ENCODE peak calls at places on chromosomes 11 and 22, in four cellular contexts. One of them, this sample, is unnamed.
A peak's percentile ranks its signal among the peaks of the same experiment; 100 is the strongest.

GRCh38 chr11:11798586-11799438 is 43.0 kb upstream of the USP47 start:
- DNase-seq in HEK293T: peak; percentile 28
- DNase-seq in K562: peak; percentile 83
- DNase-seq in GM12878: no peak
- DNase-seq in this sample: peak; percentile 60

GRCh38 chr22:40058265-40058664 is 63.5 kb downstream of the FAM83F start:
- DNase-seq in HEK293T: peak; percentile 33
- DNase-seq in K562: peak; percentile 66
- DNase-seq in GM12878: no peak
- DNase-seq in this sample: no peak

GRCh38 chr11:122167100-122167499 is 51.1 kb upstream of the BLID start:
- DNase-seq in HEK293T: no peak
- DNase-seq in K562: no peak
- DNase-seq in GM12878: no peak
- DNase-seq in this sample: no peak

GRCh38 chr11:37657645-37658044 is 1059.6 kb upstream of the RAG2 start:
- DNase-seq in HEK293T: no peak
- DNase-seq in K562: no peak
- DNase-seq in GM12878: no peak
- DNase-seq in this sample: no peak

GRCh38 chr11:17063171-17064002 is 14.1 kb downstream of the RPS13 start:
- DNase-seq in HEK293T: peak; percentile 71
- DNase-seq in K562: peak; percentile 59
- DNase-seq in GM12878: peak; percentile 17
- DNase-seq in this sample: peak; percentile 54

GRCh38 chr11:122235615-122236014 is 119.6 kb upstream of the BLID start:
- DNase-seq in HEK293T: no peak
- DNase-seq in K562: no peak
- DNase-seq in GM12878: no peak
- DNase-seq in this sample: no peak

GRCh38 chr22:37314315-37315046 is 32.2 kb downstream of the CYTH4 start:
- DNase-seq in HEK293T: no peak
- DNase-seq in K562: no peak
- DNase-seq in GM12878: no peak
- DNase-seq in this sample: no peak

GRCh38 chr22:30859714-30860095 is 108.9 kb downstream of the MORC2 start:
- DNase-seq in HEK293T: peak; percentile 4
- DNase-seq in K562: no peak
- DNase-seq in GM12878: no peak
- DNase-seq in this sample: no peak

GRCh38 chr11:70628881-70629844 is 230.8 kb downstream of the CTTN start:
- DNase-seq in HEK293T: no peak
- DNase-seq in K562: peak; percentile 30
- DNase-seq in GM12878: no peak
- DNase-seq in this sample: no peak

GRCh38 chr22:38172016-38172431 is 9.6 kb downstream of the PLA2G6 start:
- DNase-seq in HEK293T: no peak
- DNase-seq in K562: no peak
- DNase-seq in GM12878: no peak
- DNase-seq in this sample: no peak

GRCh38 chr11:118051136-118051610 is 25.7 kb upstream of the TMPRSS4 start:
- DNase-seq in HEK293T: no peak
- DNase-seq in K562: no peak
- DNase-seq in GM12878: no peak
- DNase-seq in this sample: no peak

GRCh38 chr11:32641361-32641760 is 57.7 kb downstream of the EIF3M start:
- DNase-seq in HEK293T: no peak
- DNase-seq in K562: no peak
- DNase-seq in GM12878: no peak
- DNase-seq in this sample: no peak

GRCh38 chr11:32643526-32643925 is 59.9 kb downstream of the EIF3M start:
- DNase-seq in HEK293T: no peak
- DNase-seq in K562: no peak
- DNase-seq in GM12878: no peak
- DNase-seq in this sample: no peak
- TF ChIP-seq TARDBP in HEK293T: no peak
- TF ChIP-seq TARDBP in K562: no peak
- TF ChIP-seq TARDBP in GM12878: no peak
- TF ChIP-seq TARDBP in this sample: no peak

DNA sequence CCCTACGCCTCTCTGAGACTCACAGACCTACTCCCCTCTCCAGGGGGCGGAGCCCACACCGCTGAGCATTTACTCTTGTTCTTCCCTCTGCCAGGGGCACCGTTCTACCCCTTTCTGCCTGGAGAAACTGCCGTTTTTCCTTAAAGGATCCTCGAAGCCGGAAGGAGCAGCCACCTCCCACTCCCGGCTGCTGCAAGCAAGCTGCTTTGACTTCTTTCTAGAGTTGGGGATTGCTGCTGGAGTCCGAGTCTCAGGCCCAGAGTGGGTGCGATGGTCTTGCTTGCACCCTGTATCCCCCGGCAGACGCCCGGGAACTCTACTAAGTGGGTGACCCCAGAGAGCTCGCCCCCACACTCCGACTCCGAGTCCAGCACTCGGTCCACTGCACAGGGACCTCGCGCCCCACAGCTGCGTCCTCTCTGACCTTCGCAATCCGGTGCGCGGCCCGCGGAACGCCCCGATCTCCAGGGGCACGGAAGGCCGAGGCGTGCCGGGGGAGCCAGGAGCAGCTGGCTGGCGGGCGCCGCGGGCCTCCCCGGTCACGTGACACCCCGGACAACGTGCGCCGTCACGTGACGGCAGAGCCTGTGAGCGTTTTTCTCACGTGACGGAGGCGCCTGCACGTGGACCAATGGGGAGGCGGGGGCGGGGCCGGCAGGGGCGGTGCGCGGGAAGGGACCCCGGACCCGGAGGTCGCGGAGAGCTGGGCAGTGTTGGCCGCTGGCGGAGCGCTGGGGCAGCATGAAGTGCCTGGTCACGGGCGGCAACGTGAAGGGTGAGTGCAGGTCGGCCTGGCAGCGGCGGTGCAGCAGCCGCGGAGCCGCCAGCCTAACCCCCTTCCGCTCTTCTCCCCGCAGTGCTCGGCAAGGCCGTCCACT is at the start of gene RAD9A:
- DNase-seq in HEK293T: peak; percentile 97
- DNase-seq in K562: peak; percentile 98
- DNase-seq in GM12878: no peak
- DNase-seq in this sample: peak; percentile 90
- TF ChIP-seq TARDBP in HEK293T: no peak
- TF ChIP-seq TARDBP in K562: peak; percentile 50
- TF ChIP-seq TARDBP in GM12878: no peak
- TF ChIP-seq TARDBP in this sample: peak; percentile 76

GRCh38 chr11:64963072-64963631 is 8.8 kb downstream of the MAJIN start:
- DNase-seq in HEK293T: no peak
- DNase-seq in K562: no peak
- DNase-seq in GM12878: no peak
- DNase-seq in this sample: no peak

GRCh38 chr11:64959498-64959897 is 12.4 kb downstream of the MAJIN start:
- DNase-seq in HEK293T: no peak
- DNase-seq in K562: no peak
- DNase-seq in GM12878: no peak
- DNase-seq in this sample: no peak

GRCh38 chr11:64960719-64961118 is 11.2 kb downstream of the MAJIN start:
- DNase-seq in HEK293T: no peak
- DNase-seq in K562: peak; percentile 30
- DNase-seq in GM12878: no peak
- DNase-seq in this sample: peak; percentile 9
- TF ChIP-seq TARDBP in HEK293T: no peak
- TF ChIP-seq TARDBP in K562: no peak
- TF ChIP-seq TARDBP in GM12878: no peak
- TF ChIP-seq TARDBP in this sample: no peak

GRCh38 chr22:25742918-25743708 is 1.1 kb downstream of the MYO18B start:
- DNase-seq in HEK293T: no peak
- DNase-seq in K562: peak; percentile 43
- DNase-seq in GM12878: no peak
- DNase-seq in this sample: no peak

GRCh38 chr22:25744694-25745093 is 2.7 kb downstream of the MYO18B start:
- DNase-seq in HEK293T: no peak
- DNase-seq in K562: no peak
- DNase-seq in GM12878: no peak
- DNase-seq in this sample: no peak

GRCh38 chr22:25746012-25746373 is 4.0 kb downstream of the MYO18B start:
- DNase-seq in HEK293T: no peak
- DNase-seq in K562: no peak
- DNase-seq in GM12878: no peak
- DNase-seq in this sample: no peak

GRCh38 chr22:25747245-25747944 is 5.4 kb downstream of the MYO18B start:
- DNase-seq in HEK293T: no peak
- DNase-seq in K562: peak; percentile 77
- DNase-seq in GM12878: no peak
- DNase-seq in this sample: peak; percentile 35

GRCh38 chr22:25745341-25746011 is 3.5 kb downstream of the MYO18B start:
- DNase-seq in HEK293T: no peak
- DNase-seq in K562: no peak
- DNase-seq in GM12878: no peak
- DNase-seq in this sample: no peak
- TF ChIP-seq TARDBP in HEK293T: no peak
- TF ChIP-seq TARDBP in K562: no peak
- TF ChIP-seq TARDBP in GM12878: no peak
- TF ChIP-seq TARDBP in this sample: no peak

GRCh38 chr11:12876340-12876739 is 132.8 kb upstream of the RASSF10 start:
- DNase-seq in HEK293T: no peak
- DNase-seq in K562: no peak
- DNase-seq in GM12878: no peak
- DNase-seq in this sample: no peak
- TF ChIP-seq TARDBP in HEK293T: no peak
- TF ChIP-seq TARDBP in K562: no peak
- TF ChIP-seq TARDBP in GM12878: no peak
- TF ChIP-seq TARDBP in this sample: no peak

GRCh38 chr22:22099833-22100812 is 117.5 kb upstream of the TOP3B start:
- DNase-seq in HEK293T: peak; percentile 48
- DNase-seq in K562: peak; percentile 89
- DNase-seq in GM12878: no peak
- DNase-seq in this sample: no peak

GRCh38 chr22:22103078-22103593 is 120.5 kb upstream of the TOP3B start:
- DNase-seq in HEK293T: peak; percentile 63
- DNase-seq in K562: peak; percentile 86
- DNase-seq in GM12878: no peak
- DNase-seq in this sample: no peak

GRCh38 chr22:22098457-22099193 is 116.0 kb upstream of the TOP3B start:
- DNase-seq in HEK293T: no peak
- DNase-seq in K562: no peak
- DNase-seq in GM12878: peak; percentile 37
- DNase-seq in this sample: no peak

GRCh38 chr22:22097727-22098228 is 115.2 kb upstream of the TOP3B start:
- DNase-seq in HEK293T: no peak
- DNase-seq in K562: no peak
- DNase-seq in GM12878: no peak
- DNase-seq in this sample: no peak

DNA sequence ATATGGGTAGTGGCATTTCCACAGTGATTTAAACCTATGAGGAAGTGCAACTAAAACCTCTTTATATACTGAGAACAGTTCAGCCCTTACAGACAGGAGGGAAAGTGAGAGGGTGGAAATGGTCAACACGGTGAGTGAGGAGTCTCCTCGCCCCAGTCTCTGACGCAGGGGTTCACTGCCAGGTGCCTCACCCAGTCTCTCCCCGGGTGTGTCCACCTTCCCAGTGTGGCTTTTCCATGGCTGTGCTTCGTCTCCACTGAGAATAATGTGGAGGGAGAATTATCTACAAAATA is 116.6 kb upstream of the TOP3B start:
- DNase-seq in HEK293T: no peak
- DNase-seq in K562: no peak
- DNase-seq in GM12878: peak; percentile 69
- DNase-seq in this sample: no peak
- TF ChIP-seq TARDBP in HEK293T: no peak
- TF ChIP-seq TARDBP in K562: no peak
- TF ChIP-seq TARDBP in GM12878: no peak
- TF ChIP-seq TARDBP in this sample: no peak

GRCh38 chr11:3150726-3151125 is 14.4 kb downstream of the OSBPL5 start:
- DNase-seq in HEK293T: no peak
- DNase-seq in K562: no peak
- DNase-seq in GM12878: no peak
- DNase-seq in this sample: no peak
- TF ChIP-seq TARDBP in HEK293T: no peak
- TF ChIP-seq TARDBP in K562: no peak
- TF ChIP-seq TARDBP in GM12878: no peak
- TF ChIP-seq TARDBP in this sample: no peak

DNA sequence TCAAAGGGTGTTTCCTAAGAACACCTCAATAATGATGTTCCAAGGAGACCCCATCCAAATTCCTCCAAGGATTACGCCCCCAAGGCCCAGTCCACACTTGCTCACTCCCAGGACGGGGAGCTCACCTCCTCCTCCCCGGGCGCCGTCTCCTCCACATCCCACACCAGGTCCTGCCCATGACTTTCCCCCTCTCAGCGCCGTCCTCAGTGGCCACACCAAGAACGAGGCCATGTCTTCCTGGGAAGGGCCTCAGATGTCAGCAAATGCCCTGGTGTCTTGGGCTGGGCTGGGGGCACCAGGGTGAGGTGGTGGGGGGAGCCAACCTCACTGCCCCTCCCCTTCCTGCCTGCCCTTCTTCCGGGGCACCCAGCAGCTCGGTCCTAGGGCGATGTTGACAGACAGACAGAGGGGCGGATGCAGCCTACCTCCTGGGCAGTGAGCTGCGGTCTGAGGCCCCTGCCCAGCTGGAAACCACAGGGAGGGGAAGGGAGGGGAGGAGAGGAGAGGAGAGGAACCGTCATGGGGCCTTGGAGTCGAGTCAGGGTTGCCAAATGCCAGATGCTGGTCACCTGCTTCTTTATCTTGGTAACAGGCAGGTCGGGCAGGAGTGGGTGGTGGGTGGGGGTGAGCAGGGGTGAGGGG is at the start of the genes C11orf21 and TSPAN32:
- DNase-seq in HEK293T: no peak
- DNase-seq in K562: peak; percentile 85
- DNase-seq in GM12878: no peak
- DNase-seq in this sample: peak; percentile 27
- TF ChIP-seq TARDBP in HEK293T: no peak
- TF ChIP-seq TARDBP in K562: no peak
- TF ChIP-seq TARDBP in GM12878: no peak
- TF ChIP-seq TARDBP in this sample: no peak

GRCh38 chr11:6705905-6706535 is 22.9 kb upstream of the MRPL17 start:
- DNase-seq in HEK293T: peak; percentile 58
- DNase-seq in K562: peak; percentile 64
- DNase-seq in GM12878: no peak
- DNase-seq in this sample: peak; percentile 20

DNA sequence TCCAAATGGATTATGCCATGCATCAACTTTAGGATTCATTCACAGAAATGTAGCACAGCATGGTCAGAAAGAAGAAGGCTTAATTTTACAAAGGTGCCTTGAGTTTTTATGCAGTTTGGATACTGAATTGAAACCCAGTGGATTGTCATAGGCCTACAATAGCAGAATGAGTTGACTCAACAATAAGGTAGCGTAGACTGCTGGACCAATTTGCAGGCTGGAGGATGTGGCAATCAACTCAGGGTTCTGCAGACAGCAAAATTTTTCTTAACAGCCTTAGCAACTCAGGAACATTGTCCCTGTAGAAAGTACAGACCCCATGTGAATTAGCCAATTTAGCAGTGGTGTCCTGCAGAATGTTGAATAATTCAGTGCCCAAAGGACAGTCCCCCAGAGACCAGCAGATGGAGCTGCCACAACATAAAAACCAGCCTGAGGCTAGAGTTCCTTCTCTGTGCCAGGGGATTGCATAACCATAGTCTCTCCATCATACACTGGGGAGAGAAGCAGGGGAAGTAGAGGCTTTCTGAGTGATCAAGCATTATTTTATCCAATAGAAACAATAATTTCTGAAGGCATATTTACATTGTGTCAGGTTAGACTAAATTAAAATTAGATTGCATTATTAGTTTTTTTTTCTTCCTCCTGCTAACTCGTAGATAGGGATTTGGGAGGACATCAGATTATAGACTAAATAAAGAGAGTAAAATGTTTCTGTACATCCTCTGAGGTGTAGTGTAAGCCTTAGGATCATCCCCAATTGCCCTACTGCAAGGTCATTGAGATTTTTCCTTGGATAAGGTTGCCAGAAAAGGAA is 20.3 kb upstream of the MRPL17 start:
- DNase-seq in HEK293T: peak; percentile 54
- DNase-seq in K562: peak; percentile 54
- DNase-seq in GM12878: no peak
- DNase-seq in this sample: peak; percentile 64
- TF ChIP-seq TARDBP in HEK293T: no peak
- TF ChIP-seq TARDBP in K562: no peak
- TF ChIP-seq TARDBP in GM12878: no peak
- TF ChIP-seq TARDBP in this sample: no peak